ENCODE peak calls at places on chromosome 4, in seven cellular contexts. K is BE2C; L is stimulated activated CD8-positive, alpha-beta memory T cell treated with anti-CD3 and anti-CD28 coated beads, Interleukin-12 subunit alpha, Interleukin-12 subunit beta, amount 100 ng/mL, for 4 hours; X is NCI-H2107; C is SHP77; G is posterior cingulate gyrus; Q is hepatocyte. U is an unnamed sample.
A peak's percentile ranks its signal among the peaks of the same experiment; 100 is the strongest.

GRCh38 chr4:163515198-163515597 is 20.7 kb downstream of the TMA16 start:
- DNase-seq in K (no peak), L (no peak), X (no peak), C (no peak), G (peak; percentile 31), Q (no peak), U (no peak)

GRCh38 chr4:10619220-10619619 is 65.3 kb downstream of the CLNK start:
- DNase-seq in K (no peak), L (no peak), X (peak; percentile 66), C (peak; percentile 1), G (no peak), Q (peak; percentile 30), U (no peak)

GRCh38 chr4:119212964-119213606 is 572 bp downstream of the USP53 start:
- DNase-seq in K (peak; percentile 86), L (peak; percentile 41), X (peak; percentile 14), C (peak; percentile 53), G (peak; percentile 95), Q (peak; percentile 90), U (peak; percentile 39)

GRCh38 chr4:53012738-53013137 is 150.6 kb downstream of the RASL11B start:
- DNase-seq in K (no peak), L (no peak), X (no peak), C (no peak), G (no peak), Q (peak; percentile 34), U (no peak)

GRCh38 chr4:7650606-7651400 is 216.1 kb upstream of the PSAPL1 start:
- DNase-seq in K (peak; percentile 51), L (no peak), X (no peak), C (no peak), G (peak; percentile 30), Q (peak; percentile 32), U (no peak)

GRCh38 chr4:129355529-129355928 is 259.6 kb downstream of the C4orf33 start:
- DNase-seq in K (no peak), L (no peak), X (no peak), C (no peak), G (no peak), Q (peak; percentile 19), U (no peak)

GRCh38 chr4:139018501-139018900 is 2.9 kb downstream of the NOCT start:
- DNase-seq in K (no peak), L (no peak), X (no peak), C (no peak), G (no peak), Q (no peak), U (no peak)

GRCh38 chr4:113355550-113356371 is 306.3 kb downstream of the ANK2 start:
- DNase-seq in K (peak; percentile 16), L (peak; percentile 43), X (peak; percentile 3), C (no peak), G (peak; percentile 72), Q (peak; percentile 34), U (no peak)

GRCh38 chr4:189049682-189050081 is 891.0 kb upstream of the FRG1 start:
- DNase-seq in K (no peak), L (no peak), X (no peak), C (no peak), G (no peak), Q (no peak), U (no peak)

GRCh38 chr4:48546336-48546735 is 56.3 kb downstream of the ZAR1 start:
- DNase-seq in K (peak; percentile 51), L (no peak), X (peak; percentile 18), C (no peak), G (no peak), Q (peak; percentile 44), U (no peak)

GRCh38 chr4:121238461-121238860 is 74.3 kb upstream of the TNIP3 start:
- DNase-seq in K (no peak), L (no peak), X (no peak), C (no peak), G (peak; percentile 81), Q (no peak), U (no peak)

U was measured in esophagus squamous epithelium.